ENCODE peak calls at places on chromosomes 16 and 17, in six cellular contexts. C is activated T-helper 1 cell treated with anti-CD3 and anti-CD28 coated beads, Interleukin-2, amount 50 U/mL, for 16 hours; Y is midbrain; J is NCI-H1092 treated with DMSO at 0.1 percent for 48 hours; U is colonic mucosa; K is AG10803. O is an unnamed sample.

GRCh38 chr17:55275894-55276804 is 11.4 kb downstream of the HLF start:
- DNase-seq in Y (no peak), U (no peak), C (no peak), K (no peak), J (no peak), O (no peak)

GRCh38 chr17:3963214-3964201 is 729 bp downstream of the ATP2A3 start:
- DNase-seq in J (no peak), K (no peak), C (peak), Y (no peak), U (peak), O (no peak)

GRCh38 chr17:21235921-21236320 is 17.3 kb downstream of the NATD1 start:
- DNase-seq in U (no peak), C (no peak), K (no peak), Y (no peak), J (no peak), O (no peak)

GRCh38 chr16:70520612-70521297 is 2.6 kb downstream of the COG4 start:
- DNase-seq in J (no peak), K (peak), C (no peak), U (no peak), Y (no peak), O (no peak)

GRCh38 chr16:19289805-19290490 is 4.4 kb downstream of the CLEC19A start:
- DNase-seq in C (no peak), J (peak), Y (no peak), K (no peak), U (no peak), O (no peak)

GRCh38 chr16:69329369-69330285 is 761 bp downstream of the PDF start:
- DNase-seq in Y (no peak), U (peak), C (peak), J (no peak), K (no peak), O (no peak)

GRCh38 chr17:5282639-5283217 is 644 bp downstream of the RABEP1 start:
- DNase-seq in Y (no peak), C (no peak), J (no peak), K (no peak), U (peak), O (no peak)

GRCh38 chr17:60163108-60163784 is 13.5 kb downstream of the CA4 start:
- DNase-seq in K (no peak), U (no peak), C (no peak), Y (no peak), J (no peak), O (no peak)

GRCh38 chr17:75396025-75396424 is 9.5 kb downstream of the GRB2 start:
- DNase-seq in C (no peak), U (no peak), J (no peak), Y (no peak), K (no peak), O (no peak)

GRCh38 chr16:31001507-31002251 is 8.8 kb downstream of the STX1B start:
- DNase-seq in Y (no peak), C (no peak), U (no peak), K (no peak), J (no peak), O (no peak)

GRCh38 chr16:22098538-22099255 is 6.4 kb downstream of the VWA3A start:
- DNase-seq in U (no peak), Y (no peak), K (peak), J (peak), C (no peak), O (no peak)

GRCh38 chr16:84044108-84044488 is 1.5 kb upstream of the SLC38A8 start:
- DNase-seq in U (no peak), K (peak), C (no peak), J (peak), Y (no peak), O (no peak)

GRCh38 chr17:7845359-7846062 is 9.4 kb upstream of the TMEM88 start:
- DNase-seq in J (no peak), K (no peak), U (no peak), C (no peak), Y (no peak), O (no peak)

GRCh38 chr16:27252206-27252585 is 16.4 kb downstream of the NSMCE1 start:
- DNase-seq in K (no peak), C (no peak), Y (no peak), J (no peak), U (no peak), O (no peak)

GRCh38 chr16:57690782-57691471 is 3.7 kb upstream of the DRC7 start:
- DNase-seq in K (no peak), U (no peak), J (no peak), Y (no peak), C (no peak), O (no peak)

GRCh38 chr16:79301036-79301435 is 299.5 kb downstream of the MAF start:
- DNase-seq in J (peak), C (no peak), U (no peak), Y (no peak), K (no peak), O (no peak)